ENCODE peak calls at places on chromosomes 6 and 20, in four cellular contexts. N is mesendoderm, I is IMR-90, K is H1. G is an unnamed sample.

GRCh38 chr20:4401601-4402000 is 320.1 kb upstream of the PRND start:
- DNase-seq in I (peak), K (no peak), N (peak), G (no peak)

GRCh38 chr20:19738936-19739335 is 19.1 kb upstream of the RIN2 start:
- DNase-seq in I (no peak), K (no peak), N (no peak), G (no peak)

GRCh38 chr6:35707714-35708407 is 19.1 kb upstream of the FKBP5 start:
- DNase-seq in N (no peak), K (no peak), I (no peak), G (no peak)

GRCh38 chr6:3288711-3289663 is 30.2 kb downstream of the PSMG4 start:
- DNase-seq in I (no peak), N (no peak), K (no peak), G (no peak)

GRCh38 chr6:157106487-157106886 is 216.8 kb downstream of the TMEM242 start:
- DNase-seq in K (no peak), N (peak), I (peak), G (no peak)

GRCh38 chr6:163054641-163055040 is 326.9 kb downstream of the PACRG start:
- DNase-seq in I (no peak), K (no peak), N (no peak), G (no peak)

GRCh38 chr20:25081065-25081729 is 744 bp downstream of the VSX1 start:
- DNase-seq in N (peak), I (no peak), K (peak), G (peak)

GRCh38 chr6:38567436-38567835 is 72.3 kb downstream of the BTBD9 start:
- DNase-seq in N (no peak), K (no peak), I (peak), G (no peak)

GRCh38 chr6:109961666-109962065 is 16.4 kb upstream of the GPR6 start:
- DNase-seq in I (no peak), N (no peak), K (no peak), G (no peak)

GRCh38 chr20:4507288-4507719 is 214.4 kb upstream of the PRND start:
- DNase-seq in N (no peak), K (no peak), I (peak), G (no peak)

GRCh38 chr20:16279320-16279719 is 293.9 kb downstream of the KIF16B start:
- DNase-seq in N (peak), I (no peak), K (no peak), G (no peak)

GRCh38 chr6:107458687-107459282 is 579 bp downstream of the PDSS2 start:
- DNase-seq in I (peak), K (no peak), N (peak), G (peak)

GRCh38 chr6:53962631-53963030 is 148.6 kb upstream of the MLIP start:
- DNase-seq in K (no peak), I (no peak), N (no peak), G (no peak)

GRCh38 chr6:43283514-43283901 is 14.6 kb upstream of the SLC22A7 start:
- DNase-seq in N (no peak), I (no peak), K (no peak), G (no peak)

GRCh38 chr20:44364780-44365179 is 9.3 kb downstream of the HNF4A start:
- DNase-seq in I (no peak), N (no peak), K (no peak), G (no peak)

GRCh38 chr6:12068899-12069557 is 56.9 kb downstream of the HIVEP1 start:
- DNase-seq in K (no peak), I (peak), N (no peak), G (no peak)

GRCh38 chr6:107931894-107932293 is 26.1 kb downstream of the SEC63 start:
- DNase-seq in K (no peak), I (no peak), N (no peak), G (no peak)

GRCh38 chr6:122755901-122756300 is 23.6 kb upstream of the FABP7 start:
- DNase-seq in N (no peak), I (no peak), K (no peak), G (peak)

DNA sequence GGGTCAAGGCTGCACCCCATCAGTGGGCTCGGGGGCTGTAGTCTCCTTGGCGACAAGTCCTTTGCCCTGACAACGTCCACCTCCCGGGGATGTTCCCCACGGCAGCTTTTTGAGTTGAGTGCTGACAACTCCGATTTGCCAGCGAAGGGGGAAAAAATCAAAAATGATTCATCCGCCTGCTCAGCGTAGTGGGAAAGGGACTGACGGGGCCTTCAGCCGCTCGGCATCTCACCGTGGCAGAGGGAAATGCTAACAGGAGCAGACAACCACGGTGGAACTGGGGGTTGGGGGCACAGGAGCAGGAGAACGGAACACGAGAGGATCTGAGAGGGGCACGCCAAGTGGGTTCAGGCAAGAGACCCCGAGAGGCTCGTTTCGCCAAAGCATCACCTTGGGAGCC is 173.7 kb downstream of the TFAP2C start:
- DNase-seq in I (no peak), N (no peak), K (no peak), G (no peak)
- H4K5ac ChIP-seq in I (no peak), N (no peak), K (no peak), G (no peak)

GRCh38 chr6:51892339-51892738 is 195.1 kb downstream of the PKHD1 start:
- DNase-seq in I (no peak), N (no peak), K (no peak), G (no peak)

GRCh38 chr6:51891784-51892183 is 195.6 kb downstream of the PKHD1 start:
- DNase-seq in N (no peak), K (no peak), I (no peak), G (no peak)

GRCh38 chr6:51885957-51886356 is 201.5 kb downstream of the PKHD1 start:
- DNase-seq in I (no peak), N (no peak), K (no peak), G (no peak)

GRCh38 chr6:51892750-51893149 is 194.7 kb downstream of the PKHD1 start:
- DNase-seq in K (no peak), N (no peak), I (no peak), G (no peak)

GRCh38 chr6:51887859-51888258 is 199.6 kb downstream of the PKHD1 start:
- DNase-seq in N (no peak), K (no peak), I (no peak), G (no peak)
- H4K5ac ChIP-seq in N (no peak), K (no peak), I (no peak), G (no peak)

DNA sequence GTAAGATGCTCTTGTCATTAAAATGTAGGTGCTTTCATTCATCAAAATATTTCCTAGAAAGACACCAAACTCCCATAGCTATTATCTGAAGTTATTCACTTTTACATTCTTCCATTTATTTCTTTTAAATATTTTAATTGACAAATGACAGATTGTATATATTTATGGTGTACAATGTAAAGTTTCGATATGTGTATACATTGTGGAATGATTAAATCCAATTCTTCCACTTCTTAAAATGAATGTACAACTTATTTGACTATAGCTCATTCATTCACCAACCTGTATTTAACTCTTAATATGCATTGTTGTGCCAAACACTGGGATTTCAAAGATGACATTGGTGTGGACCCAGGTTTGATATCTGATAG is 41.0 kb downstream of the CCN2 start:
- DNase-seq in N (no peak), I (no peak), K (no peak), G (no peak)
- H4K5ac ChIP-seq in N (no peak), I (no peak), K (no peak), G (no peak)

DNA sequence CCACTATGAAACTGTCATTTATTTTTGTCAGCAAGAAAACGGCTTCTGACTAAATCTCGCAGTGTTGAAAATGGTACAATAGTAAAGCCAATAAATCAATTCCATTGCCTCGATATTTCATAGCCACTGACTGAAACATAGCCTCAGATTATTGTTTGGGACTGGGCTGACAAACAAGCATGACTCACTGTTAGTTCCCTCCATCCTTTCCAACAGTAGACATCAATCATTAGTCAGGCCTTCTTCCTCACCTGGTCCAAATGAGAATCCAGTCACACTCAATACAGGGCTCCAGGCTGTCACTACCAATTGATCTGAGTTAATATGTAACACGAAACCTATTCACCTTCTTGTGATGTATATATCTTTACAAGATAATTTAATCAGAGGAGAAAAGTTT is 66.1 kb downstream of the ADGRB3 start:
- DNase-seq in I (no peak), N (no peak), K (no peak), G (no peak)
- H4K5ac ChIP-seq in I (no peak), N (no peak), K (no peak), G (no peak)

DNA sequence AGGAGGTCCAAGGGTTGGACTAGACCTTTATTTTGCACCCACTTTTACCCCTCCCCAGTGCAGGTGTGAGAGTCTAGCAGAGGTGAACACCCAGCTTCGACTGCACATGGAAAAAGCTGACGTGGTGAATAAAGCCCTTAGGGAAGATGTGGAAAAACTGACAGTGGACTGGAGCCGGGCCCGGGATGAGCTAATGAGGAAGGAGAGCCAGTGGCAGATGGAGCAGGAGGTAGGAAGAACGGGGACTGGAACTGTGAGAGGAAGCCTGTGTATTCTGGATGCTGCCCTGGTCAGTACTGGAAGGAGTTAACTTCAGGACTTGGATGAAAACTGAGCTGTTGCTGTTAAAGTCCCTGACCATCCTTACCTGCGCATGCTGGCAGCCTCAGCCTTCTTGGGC is 10.6 kb downstream of the CEP250 start:
- DNase-seq in I (no peak), K (no peak), N (no peak), G (no peak)
- H4K5ac ChIP-seq in I (no peak), K (no peak), N (no peak), G (no peak)

GRCh38 chr20:31418307-31418706 is 12.3 kb upstream of the DEFB121 start:
- DNase-seq in K (no peak), N (no peak), I (no peak), G (no peak)

GRCh38 chr20:31410011-31410410 is 4.0 kb upstream of the DEFB121 start:
- DNase-seq in I (no peak), N (no peak), K (no peak), G (no peak)

DNA sequence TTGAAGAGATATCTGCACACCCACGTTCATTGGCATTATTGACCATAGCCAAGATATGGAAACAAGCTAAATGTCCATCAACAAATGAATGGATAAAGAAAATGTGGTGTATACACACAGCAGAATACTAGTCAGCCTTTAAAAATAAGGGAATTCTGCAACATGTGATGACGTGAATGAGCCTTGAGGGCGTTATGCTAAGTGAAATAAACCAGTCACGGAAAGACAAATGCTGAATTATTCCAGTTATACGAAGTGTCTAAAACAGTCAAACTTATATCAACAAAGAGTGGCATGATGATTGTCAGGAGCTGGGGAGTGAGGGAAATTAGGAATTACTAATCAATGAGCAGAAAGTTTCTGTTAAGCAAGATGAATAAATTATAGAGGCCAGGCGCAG is 8.4 kb upstream of the DEFB121 start:
- DNase-seq in K (no peak), N (no peak), I (no peak), G (no peak)
- H4K5ac ChIP-seq in K (no peak), N (no peak), I (no peak), G (no peak)

GRCh38 chr20:36786246-36786645 is 12.7 kb upstream of the DSN1 start:
- DNase-seq in N (no peak), I (no peak), K (no peak), G (no peak)
- H4K5ac ChIP-seq in N (no peak), I (no peak), K (no peak), G (no peak)

G was measured in H9.